ENCODE peak calls at places on chromosome 6, in six cellular contexts. A is H1, V is K562, H is HepG2, L is GM12878, Y is SK-N-SH. C is an unnamed sample.

GRCh38 chr6:161649841-161650240 is 376.0 kb upstream of the AGPAT4 start:
- DNase-seq in A (no peak), V (no peak), H (no peak), L (no peak), Y (no peak), C (no peak)

GRCh38 chr6:157981132-157981394 is 600 bp upstream of the SYNJ2 start:
- DNase-seq in A (no peak), V (no peak), H (no peak), L (no peak), Y (no peak), C (no peak)

GRCh38 chr6:112010328-112010727 is 43.6 kb upstream of the CCN6 start:
- DNase-seq in A (no peak), V (no peak), H (peak), L (no peak), Y (no peak), C (no peak)

GRCh38 chr6:95784869-95785268 is 207.5 kb downstream of the MANEA start:
- DNase-seq in A (no peak), V (no peak), H (no peak), L (peak), Y (no peak), C (no peak)

GRCh38 chr6:67679566-67680296 is 955.4 kb upstream of the ADGRB3 start:
- DNase-seq in A (no peak), V (no peak), H (no peak), L (no peak), Y (no peak), C (no peak)

GRCh38 chr6:162056745-162057144 is 670.8 kb downstream of the PRKN start:
- DNase-seq in A (peak), V (no peak), H (peak), L (no peak), Y (no peak), C (peak)

GRCh38 chr6:134750669-134751068 is 199.2 kb downstream of the ALDH8A1 start:
- DNase-seq in A (no peak), V (no peak), H (no peak), L (no peak), Y (no peak), C (no peak)

GRCh38 chr6:89351632-89352328 is 742 bp downstream of the UBE2J1 start:
- DNase-seq in A (no peak), V (no peak), H (no peak), L (no peak), Y (peak), C (no peak)

GRCh38 chr6:127343753-127344659 is 597 bp upstream of the ECHDC1 start:
- DNase-seq in A (no peak), V (peak), H (peak), L (no peak), Y (peak), C (peak)

GRCh38 chr6:119129148-119129967 is 50.9 kb upstream of the FAM184A start:
- DNase-seq in A (no peak), V (peak), H (peak), L (no peak), Y (peak), C (peak)

GRCh38 chr6:16854986-16855385 is 93.7 kb upstream of the ATXN1 start:
- DNase-seq in A (no peak), V (no peak), H (no peak), L (peak), Y (no peak), C (no peak)

GRCh38 chr6:47651505-47651944 is 46.9 kb upstream of the ADGRF4 start:
- DNase-seq in A (no peak), V (no peak), H (no peak), L (no peak), Y (no peak), C (no peak)

GRCh38 chr6:21586760-21587181 is 6.8 kb upstream of the SOX4 start:
- DNase-seq in A (no peak), V (no peak), H (no peak), L (no peak), Y (no peak), C (no peak)

GRCh38 chr6:140073456-140073855 is 699.0 kb upstream of the CITED2 start:
- DNase-seq in A (no peak), V (no peak), H (no peak), L (no peak), Y (no peak), C (no peak)

GRCh38 chr6:168895102-168895812 is 358.4 kb downstream of the THBS2 start:
- DNase-seq in A (no peak), V (peak), H (peak), L (peak), Y (peak), C (peak)

GRCh38 chr6:115216835-115217234 is 843.9 kb downstream of the FRK start:
- DNase-seq in A (no peak), V (no peak), H (no peak), L (no peak), Y (no peak), C (no peak)

GRCh38 chr6:115219645-115220044 is 841.0 kb downstream of the FRK start:
- DNase-seq in A (no peak), V (no peak), H (no peak), L (no peak), Y (no peak), C (no peak)

GRCh38 chr6:115221185-115221584 is 839.5 kb downstream of the FRK start:
- DNase-seq in A (peak), V (no peak), H (no peak), L (no peak), Y (no peak), C (no peak)

DNA sequence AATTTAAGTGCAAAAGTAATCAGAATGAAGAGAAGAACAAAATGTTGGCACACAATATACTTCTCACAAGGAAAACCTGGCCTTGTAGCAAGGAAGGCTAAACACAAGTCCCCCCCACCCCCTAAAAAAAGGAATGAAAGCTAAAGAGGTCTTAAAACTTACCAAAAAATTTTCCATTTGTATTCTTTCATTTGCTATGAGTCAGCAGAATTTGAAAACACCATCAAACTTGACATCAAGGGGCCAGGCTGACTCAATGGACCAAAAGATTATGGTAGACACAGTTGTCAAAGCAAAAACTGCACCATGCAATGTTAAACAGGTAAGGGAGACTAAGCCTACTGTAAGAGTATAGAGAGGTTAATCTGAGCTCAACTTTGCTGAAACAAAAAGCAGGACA is 839.9 kb downstream of the FRK start:
- DNase-seq in A (no peak), V (no peak), H (no peak), L (no peak), Y (no peak), C (no peak)
- H3K27ac ChIP-seq in A (no peak), V (no peak), H (no peak), L (no peak), Y (no peak), C (no peak)

DNA sequence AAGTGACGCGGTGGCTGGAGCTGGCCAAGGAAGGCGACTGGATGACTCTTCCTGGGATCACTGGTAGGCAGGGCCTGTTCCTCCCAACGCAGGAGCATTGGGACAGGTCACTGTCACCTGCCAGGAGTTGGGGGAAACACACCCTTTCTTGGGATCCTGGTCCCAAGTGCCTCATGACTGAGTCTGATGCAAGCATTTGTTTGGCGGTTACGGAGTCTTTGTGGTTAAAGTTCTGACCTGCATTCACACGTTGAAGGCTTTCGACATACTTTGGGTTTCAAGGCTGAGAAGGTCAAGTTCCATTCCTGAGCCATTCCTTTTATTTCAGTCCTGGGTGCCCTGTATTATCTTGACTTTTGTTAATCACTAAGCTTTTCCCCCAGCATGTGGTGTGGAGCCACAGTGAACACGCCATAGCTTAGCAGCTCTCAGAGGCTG is 6.0 kb downstream of the PNLDC1 start:
- DNase-seq in A (no peak), V (no peak), H (peak), L (no peak), Y (no peak), C (no peak)
- TF ChIP-seq CHD2 in A (no peak), V (no peak), H (no peak), L (no peak), Y (no peak), C (no peak)

DNA sequence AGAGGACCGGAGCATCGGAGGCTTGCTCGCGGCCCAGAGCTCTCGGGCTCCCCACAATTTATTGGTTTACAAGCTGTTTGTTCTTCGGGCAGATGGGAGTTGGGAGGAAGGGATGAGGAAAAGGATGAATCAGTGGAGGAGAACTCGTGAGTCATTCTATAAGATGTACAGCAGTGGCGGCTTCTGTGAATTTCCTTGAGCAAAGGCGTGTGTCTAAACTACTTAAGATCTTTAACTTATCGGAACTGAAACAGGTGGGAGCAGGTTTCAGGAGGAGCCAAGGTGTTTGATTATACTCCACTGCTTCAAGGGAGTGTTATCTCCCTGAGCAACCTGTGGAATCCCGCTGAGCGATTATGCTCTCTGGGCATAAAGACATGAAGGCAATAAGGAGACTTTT is 50.5 kb upstream of the IBTK start:
- DNase-seq in A (no peak), V (peak), H (no peak), L (no peak), Y (no peak), C (peak)
- TF ChIP-seq RFX5 in A (no peak), V (no peak), H (no peak), L (no peak), Y (no peak), C (no peak)

GRCh38 chr6:129501401-129502051 is 208.5 kb downstream of the ARHGAP18 start:
- DNase-seq in A (no peak), V (peak), H (peak), L (no peak), Y (no peak), C (no peak)

GRCh38 chr6:129498950-129499870 is 210.8 kb downstream of the ARHGAP18 start:
- DNase-seq in A (no peak), V (peak), H (peak), L (no peak), Y (peak), C (peak)

GRCh38 chr6:129502261-129502660 is 207.7 kb downstream of the ARHGAP18 start:
- DNase-seq in A (no peak), V (no peak), H (no peak), L (no peak), Y (no peak), C (no peak)

GRCh38 chr6:129499871-129500219 is 210.1 kb downstream of the ARHGAP18 start:
- DNase-seq in A (no peak), V (no peak), H (no peak), L (no peak), Y (no peak), C (no peak)

DNA sequence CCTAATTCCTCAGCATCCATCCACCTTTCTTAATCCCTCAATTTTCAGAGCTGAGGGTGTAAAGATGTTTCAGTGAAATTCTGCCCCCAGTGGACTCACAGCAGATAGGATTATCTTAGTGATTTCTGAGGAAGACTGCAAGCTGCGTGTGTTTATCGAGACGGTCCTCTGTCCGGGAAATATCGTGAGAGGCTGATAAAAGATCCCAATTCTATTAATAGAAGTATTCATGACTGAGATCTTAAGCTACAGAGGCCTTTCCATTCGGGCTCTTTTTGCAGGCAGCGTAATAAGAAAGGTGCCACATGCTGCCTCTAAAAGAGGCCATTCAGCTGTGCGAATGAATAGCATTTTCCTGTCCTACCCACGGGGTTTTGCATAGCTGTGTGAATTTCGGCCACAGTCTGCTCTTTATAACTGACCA is 209.0 kb downstream of the ARHGAP18 start:
- DNase-seq in A (no peak), V (peak), H (peak), L (no peak), Y (peak), C (peak)
- H3K27ac ChIP-seq in A (no peak), V (peak), H (no peak), L (no peak), Y (peak), C (peak)

GRCh38 chr6:138550346-138550767 is 51.1 kb upstream of the NHSL1 start:
- DNase-seq in A (no peak), V (no peak), H (peak), L (no peak), Y (no peak), C (peak)

GRCh38 chr6:138545621-138545980 is 46.3 kb upstream of the NHSL1 start:
- DNase-seq in A (no peak), V (no peak), H (no peak), L (no peak), Y (no peak), C (no peak)

GRCh38 chr6:138544521-138544920 is 45.2 kb upstream of the NHSL1 start:
- DNase-seq in A (no peak), V (no peak), H (no peak), L (no peak), Y (no peak), C (no peak)

GRCh38 chr6:138543648-138544047 is 44.4 kb upstream of the NHSL1 start:
- DNase-seq in A (no peak), V (no peak), H (peak), L (no peak), Y (no peak), C (no peak)

DNA sequence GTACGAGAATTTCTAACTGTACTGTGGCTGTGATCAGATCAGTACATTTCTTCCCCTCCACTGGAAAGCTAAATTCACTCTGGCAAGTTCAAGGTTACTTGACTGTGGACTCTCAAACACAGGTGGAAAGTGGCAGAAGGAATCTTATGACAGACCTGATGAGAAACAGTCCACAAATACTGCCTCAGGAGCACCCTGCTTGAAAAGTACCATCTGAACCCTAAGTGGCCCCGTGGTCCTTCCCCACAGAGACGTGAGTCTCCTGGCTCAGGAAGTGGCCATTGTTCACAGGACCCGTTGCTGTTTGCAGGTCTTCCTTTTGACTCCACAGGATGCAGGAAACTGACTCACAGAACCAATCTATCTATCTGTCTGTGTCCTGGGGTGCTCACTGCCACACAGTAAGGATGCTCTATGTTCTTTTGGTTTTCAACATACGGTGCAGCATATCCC is 47.5 kb upstream of the NHSL1 start:
- DNase-seq in A (no peak), V (no peak), H (peak), L (no peak), Y (no peak), C (no peak)
- TF ChIP-seq CHD2 in A (no peak), V (no peak), H (no peak), L (no peak), Y (no peak), C (no peak)

GRCh38 chr6:25371037-25371347 is 91.8 kb downstream of the CARMIL1 start:
- DNase-seq in A (no peak), V (no peak), H (no peak), L (no peak), Y (no peak), C (no peak)

GRCh38 chr6:25369043-25369442 is 89.9 kb downstream of the CARMIL1 start:
- DNase-seq in A (no peak), V (no peak), H (no peak), L (no peak), Y (no peak), C (no peak)

GRCh38 chr6:25370175-25371036 is 91.2 kb downstream of the CARMIL1 start:
- DNase-seq in A (no peak), V (no peak), H (no peak), L (no peak), Y (no peak), C (no peak)

GRCh38 chr6:25366785-25367657 is 87.8 kb downstream of the CARMIL1 start:
- DNase-seq in A (no peak), V (no peak), H (no peak), L (peak), Y (no peak), C (no peak)

GRCh38 chr6:25369450-25370086 is 90.4 kb downstream of the CARMIL1 start:
- DNase-seq in A (no peak), V (no peak), H (peak), L (no peak), Y (no peak), C (no peak)
- TF ChIP-seq RFX5 in A (no peak), V (no peak), H (no peak), L (no peak), Y (no peak), C (no peak)